ENCODE peak calls at places on chromosomes 5 and 9, in four cellular contexts. R, I, C and X are unnamed samples.

GRCh38 chr5:67393211-67393610 is 196.6 kb upstream of the CD180 start:
- DNase-seq in R (no peak), I (no peak), C (no peak), X (no peak)

GRCh38 chr9:89120704-89121103 is 57.9 kb downstream of the SHC3 start:
- DNase-seq in R (no peak), I (no peak), C (no peak), X (no peak)

GRCh38 chr5:171102877-171103610 is 206.0 kb upstream of the TLX3 start:
- DNase-seq in R (no peak), I (no peak), C (no peak), X (no peak)

GRCh38 chr5:31987985-31988710 is 186.0 kb downstream of the GOLPH3 start:
- DNase-seq in R (no peak), I (no peak), C (peak), X (no peak)

GRCh38 chr5:36492998-36493655 is 113.3 kb upstream of the SLC1A3 start:
- DNase-seq in R (no peak), I (no peak), C (no peak), X (no peak)

GRCh38 chr5:57855831-57856230 is 373.2 kb upstream of the ACTBL2 start:
- DNase-seq in R (no peak), I (no peak), C (no peak), X (no peak)

GRCh38 chr5:58503634-58504033 is 12.4 kb downstream of the GAPT start:
- DNase-seq in R (no peak), I (no peak), C (no peak), X (no peak)

GRCh38 chr9:133729646-133730281 is 8.4 kb downstream of the SARDH start:
- DNase-seq in R (no peak), I (no peak), C (no peak), X (peak)

GRCh38 chr5:122415030-122415429 is 103.0 kb downstream of the SNCAIP start:
- DNase-seq in R (no peak), I (no peak), C (no peak), X (peak)

GRCh38 chr5:97418472-97418871 is 235.4 kb upstream of the RIOK2 start:
- DNase-seq in R (no peak), I (no peak), C (no peak), X (no peak)

GRCh38 chr5:154419236-154419635 is 26.6 kb upstream of the SAP30L start:
- DNase-seq in R (no peak), I (no peak), C (no peak), X (no peak)

GRCh38 chr9:129613520-129614175 is 7.3 kb downstream of the C9orf50 start:
- DNase-seq in R (no peak), I (no peak), C (no peak), X (no peak)

GRCh38 chr9:79023134-79023577 is 548.6 kb upstream of the TLE4 start:
- DNase-seq in R (no peak), I (no peak), C (peak), X (no peak)

GRCh38 chr9:132237481-132237880 is 75.6 kb downstream of the NTNG2 start:
- DNase-seq in R (no peak), I (no peak), C (peak), X (no peak)

GRCh38 chr5:145979270-145980223 is 43.2 kb downstream of the SH3RF2 start:
- DNase-seq in R (no peak), I (no peak), C (no peak), X (no peak)